ENCODE peak calls at places on chromosomes 5 and 9, in four cellular contexts. B is islet precursor cell; V is activated CD4-positive, alpha-beta T cell treated with anti-CD3 and anti-CD28 coated beads, Interleukin-2, amount 10 ng/mL, durations not matched to agents 7 days and 5 days; W is stimulated activated CD4-positive, alpha-beta T cell treated with anti-CD3 and anti-CD28 coated beads, Interleukin-2, amount 100 ng/mL, for 24 hours. N is an unnamed sample.
A peak's percentile ranks its signal among the peaks of the same experiment; 100 is the strongest.

GRCh38 chr9:85483214-85483613 is 258.5 kb downstream of the AGTPBP1 start:
- DNase-seq in B (no peak), V (no peak), W (no peak), N (no peak)

GRCh38 chr9:40911647-40912046 is 216.8 kb downstream of the FOXD4L6 start:
- DNase-seq in B (no peak), V (no peak), W (no peak), N (no peak)

GRCh38 chr9:35538361-35539234 is 48.7 kb downstream of the RUSC2 start:
- DNase-seq in B (peak; percentile 91), V (no peak), W (no peak), N (no peak)

GRCh38 chr5:13211064-13211463 is 733.4 kb downstream of the DNAH5 start:
- DNase-seq in B (no peak), V (no peak), W (no peak), N (no peak)

GRCh38 chr5:54470677-54471076 is 15.2 kb downstream of the HSPB3 start:
- DNase-seq in B (no peak), V (no peak), W (no peak), N (no peak)

GRCh38 chr9:34522091-34522887 is 501 bp downstream of the ENHO start:
- DNase-seq in B (peak; percentile 69), V (no peak), W (no peak), N (no peak)

GRCh38 chr9:129146441-129146933 is 31.6 kb downstream of the IER5L start:
- DNase-seq in B (no peak), V (no peak), W (no peak), N (no peak)

GRCh38 chr5:115296130-115296997 is at the start of gene CCDC112:
- DNase-seq in B (peak; percentile 87), V (peak; percentile 80), W (peak; percentile 86), N (peak; percentile 35)

GRCh38 chr5:151023651-151024050 is 3.3 kb downstream of the GPX3 start:
- DNase-seq in B (no peak), V (no peak), W (no peak), N (no peak)

GRCh38 chr5:91643796-91644195 is 260.7 kb upstream of the ARRDC3 start:
- DNase-seq in B (no peak), V (no peak), W (no peak), N (no peak)

GRCh38 chr5:79512692-79513518 is 1.0 kb downstream of the HOMER1 start:
- DNase-seq in B (no peak), V (peak; percentile 7), W (peak; percentile 13), N (peak; percentile 5)

GRCh38 chr9:14415947-14416346 is 102.0 kb upstream of the NFIB start:
- DNase-seq in B (no peak), V (no peak), W (no peak), N (no peak)

N was measured in NCI-H524.